ENCODE peak calls at places on chromosome 15, in seven cellular contexts. L is PC-3, N is OCI-LY7, U is neural progenitor cell, F is hepatocyte, E is HCT116, B is MM.1S. H is an unnamed sample.

GRCh38 chr15:84924074-84924700 is 39.7 kb downstream of the SLC28A1 start:
- DNase-seq in L (no peak), N (no peak), U (no peak), F (no peak), E (no peak), B (no peak), H (no peak)

GRCh38 chr15:27696530-27696929 is 402.6 kb downstream of the OCA2 start:
- DNase-seq in L (no peak), N (no peak), U (no peak), F (no peak), E (no peak), B (no peak), H (no peak)

GRCh38 chr15:80061581-80061980 is 2.1 kb downstream of the ZFAND6 start:
- DNase-seq in L (no peak), N (no peak), U (no peak), F (no peak), E (no peak), B (no peak), H (no peak)

GRCh38 chr15:41894791-41895463 is 1.1 kb upstream of the SPTBN5 start:
- DNase-seq in L (peak; percentile 82), N (no peak), U (no peak), F (peak; percentile 78), E (peak; percentile 44), B (no peak), H (peak; percentile 36)

GRCh38 chr15:40506964-40507571 is 36.3 kb downstream of the CHST14 start:
- DNase-seq in L (peak; percentile 87), N (peak; percentile 46), U (peak; percentile 91), F (peak; percentile 91), E (peak; percentile 57), B (peak; percentile 74), H (peak; percentile 95)

GRCh38 chr15:101288905-101289513 is 6.0 kb downstream of the SNRPA1 start:
- DNase-seq in L (peak; percentile 68), N (peak; percentile 76), U (peak; percentile 74), F (peak; percentile 72), E (peak; percentile 42), B (peak; percentile 67), H (peak; percentile 81)

GRCh38 chr15:40763801-40764765 is at the start of gene GCHFR:
- DNase-seq in L (peak; percentile 79), N (peak; percentile 82), U (peak; percentile 74), F (peak; percentile 93), E (no peak), B (peak; percentile 71), H (peak; percentile 87)

GRCh38 chr15:59232476-59232875 is 25.8 kb downstream of the LDHAL6B start:
- DNase-seq in L (peak; percentile 10), N (no peak), U (no peak), F (no peak), E (no peak), B (no peak), H (no peak)

GRCh38 chr15:42832577-42832976 is 88.0 kb downstream of the TTBK2 start:
- DNase-seq in L (peak; percentile 83), N (no peak), U (no peak), F (peak; percentile 29), E (peak; percentile 70), B (no peak), H (no peak)

GRCh38 chr15:84669726-84670125 is 11.7 kb upstream of the NMB start:
- DNase-seq in L (no peak), N (no peak), U (no peak), F (no peak), E (no peak), B (no peak), H (no peak)

GRCh38 chr15:39125904-39126303 is 455.0 kb upstream of the THBS1 start:
- DNase-seq in L (peak; percentile 78), N (peak; percentile 31), U (peak; percentile 63), F (peak; percentile 42), E (peak; percentile 51), B (peak; percentile 48), H (peak; percentile 75)

GRCh38 chr15:75131269-75131643 is 70.4 kb upstream of the C15orf39 start:
- DNase-seq in L (no peak), N (no peak), U (no peak), F (no peak), E (no peak), B (no peak), H (no peak)

GRCh38 chr15:69902414-69903062 is 195.2 kb downstream of the TLE3 start:
- DNase-seq in L (no peak), N (no peak), U (no peak), F (peak; percentile 32), E (no peak), B (no peak), H (no peak)

GRCh38 chr15:26261413-26261812 is 398.3 kb upstream of the ATP10A start:
- DNase-seq in L (no peak), N (no peak), U (no peak), F (no peak), E (no peak), B (no peak), H (no peak)

GRCh38 chr15:25783607-25784131 is 79.5 kb downstream of the ATP10A start:
- DNase-seq in L (peak; percentile 28), N (peak; percentile 54), U (peak; percentile 68), F (no peak), E (no peak), B (no peak), H (peak; percentile 88)

GRCh38 chr15:55916666-55917409 is 76.6 kb downstream of the NEDD4 start:
- DNase-seq in L (peak; percentile 43), N (no peak), U (peak; percentile 4), F (no peak), E (no peak), B (no peak), H (no peak)

GRCh38 chr15:78083687-78084358 is 6.3 kb upstream of the TBC1D2B start:
- DNase-seq in L (no peak), N (no peak), U (no peak), F (no peak), E (no peak), B (peak; percentile 48), H (no peak)

GRCh38 chr15:57320543-57321220 is 55.6 kb upstream of the CGNL1 start:
- DNase-seq in L (no peak), N (peak; percentile 61), U (no peak), F (peak; percentile 52), E (no peak), B (no peak), H (no peak)

GRCh38 chr15:65414841-65415621 is 7.7 kb downstream of the IGDCC4 start:
- DNase-seq in L (no peak), N (no peak), U (peak; percentile 95), F (peak; percentile 82), E (no peak), B (no peak), H (peak; percentile 97)

GRCh38 chr15:32877201-32877600 is 159.4 kb downstream of the GREM1 start:
- DNase-seq in L (no peak), N (no peak), U (no peak), F (no peak), E (no peak), B (no peak), H (no peak)

GRCh38 chr15:47551559-47551958 is 165.7 kb upstream of the SEMA6D start:
- DNase-seq in L (no peak), N (no peak), U (no peak), F (no peak), E (no peak), B (no peak), H (no peak)

GRCh38 chr15:66462630-66463029 is 34.9 kb downstream of the SNAPC5 start:
- DNase-seq in L (no peak), N (no peak), U (no peak), F (no peak), E (no peak), B (no peak), H (peak; percentile 43)

GRCh38 chr15:29437888-29438713 is 168.5 kb upstream of the NSMCE3 start:
- DNase-seq in L (peak; percentile 25), N (no peak), U (no peak), F (no peak), E (no peak), B (no peak), H (no peak)

GRCh38 chr15:62928242-62928995 is 114.1 kb upstream of the TPM1 start:
- DNase-seq in L (peak; percentile 6), N (no peak), U (no peak), F (peak; percentile 37), E (no peak), B (no peak), H (no peak)
- TF ChIP-seq CTCF in L (no peak), N (no peak), U (peak; percentile 8), F (peak; percentile 13), E (no peak), B (no peak), H (no peak)

GRCh38 chr15:77059761-77060345 is 11.1 kb downstream of the TSPAN3 start:
- DNase-seq in L (no peak), N (peak; percentile 34), U (no peak), F (no peak), E (no peak), B (peak; percentile 59), H (no peak)
- TF ChIP-seq EZH2phosphoT487 in L (no peak), N (no peak), U (no peak), F (no peak), E (no peak), B (no peak), H (no peak)

GRCh38 chr15:90956551-90957104 is 1.9 kb downstream of the RCCD1 start:
- DNase-seq in L (peak; percentile 81), N (peak; percentile 70), U (peak; percentile 92), F (peak; percentile 90), E (no peak), B (peak; percentile 88), H (peak; percentile 92)
- TF ChIP-seq CTCF in L (peak; percentile 93), N (peak; percentile 94), U (peak; percentile 95), F (peak; percentile 93), E (no peak), B (peak; percentile 94), H (peak; percentile 90)

GRCh38 chr15:100121285-100121684 is 220.5 kb downstream of the ADAMTS17 start:
- DNase-seq in L (no peak), N (no peak), U (no peak), F (no peak), E (no peak), B (no peak), H (no peak)

GRCh38 chr15:100124361-100124760 is 217.4 kb downstream of the ADAMTS17 start:
- DNase-seq in L (no peak), N (no peak), U (no peak), F (no peak), E (no peak), B (no peak), H (no peak)

GRCh38 chr15:100125627-100126231 is 216.0 kb downstream of the ADAMTS17 start:
- DNase-seq in L (no peak), N (no peak), U (no peak), F (no peak), E (no peak), B (no peak), H (no peak)

GRCh38 chr15:100123611-100124010 is 218.2 kb downstream of the ADAMTS17 start:
- DNase-seq in L (peak; percentile 84), N (no peak), U (no peak), F (no peak), E (no peak), B (no peak), H (no peak)

DNA sequence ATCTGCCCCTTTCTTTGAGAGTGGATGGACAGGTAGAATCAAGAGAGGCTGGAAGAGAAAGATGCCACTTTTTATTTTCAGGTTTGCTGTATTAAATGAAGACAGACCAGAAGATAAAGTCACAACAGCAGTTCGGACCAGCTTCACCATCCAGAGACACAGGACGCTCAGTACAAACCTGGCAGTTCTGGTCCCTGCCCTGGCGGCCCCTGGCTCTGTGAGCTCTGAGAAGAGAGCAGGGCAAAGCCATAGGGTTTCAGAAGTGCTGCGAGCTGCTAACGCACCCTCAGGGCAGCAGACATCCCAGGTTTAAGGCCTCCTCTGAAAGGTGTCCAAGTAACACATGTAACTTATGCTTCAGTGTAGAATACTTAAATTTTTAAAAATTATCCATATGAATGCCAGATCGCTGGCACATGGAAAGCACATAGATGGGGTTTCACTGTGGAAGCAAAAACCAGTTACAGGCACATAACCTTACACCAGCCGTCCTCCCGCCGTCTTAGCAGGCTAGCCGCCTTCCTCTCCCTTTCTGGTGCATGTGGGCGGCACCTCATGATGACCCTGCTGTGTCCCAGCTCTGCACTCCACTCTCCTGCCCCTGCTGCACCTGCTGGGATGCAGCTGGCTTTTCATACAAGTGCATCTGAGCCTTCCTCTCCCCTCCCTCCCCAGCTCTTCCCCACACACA is 216.7 kb downstream of the ADAMTS17 start:
- DNase-seq in L (no peak), N (no peak), U (no peak), F (no peak), E (no peak), B (no peak), H (no peak)
- TF ChIP-seq EZH2phosphoT487 in L (no peak), N (no peak), U (no peak), F (no peak), E (no peak), B (no peak), H (no peak)